ENCODE peak calls at places on chromosomes 13 and 19, in four cellular contexts. U is colonic mucosa, O is IMR-90, Z is A549. D is an unnamed sample.

GRCh38 chr13:77345150-77345780 is 18.4 kb upstream of the MYCBP2 start:
- DNase-seq in Z (no peak), U (no peak), O (no peak), D (no peak)

GRCh38 chr13:106561551-106562170 is 6.3 kb downstream of the ARGLU1 start:
- DNase-seq in U (no peak), Z (no peak), O (peak; percentile 53), D (no peak)

GRCh38 chr13:75312884-75313520 is 169.0 kb downstream of the TBC1D4 start:
- DNase-seq in Z (no peak), O (no peak), U (peak; percentile 18), D (no peak)

GRCh38 chr13:70107125-70107497 is 515 bp upstream of the ATXN8OS start:
- DNase-seq in Z (no peak), U (no peak), O (no peak), D (no peak)

GRCh38 chr13:40565282-40566148 is 100.9 kb downstream of the FOXO1 start:
- DNase-seq in U (no peak), Z (no peak), O (no peak), D (no peak)

GRCh38 chr13:20696073-20696472 is 7.4 kb upstream of the IL17D start:
- DNase-seq in O (no peak), Z (no peak), U (no peak), D (no peak)

GRCh38 chr13:83853771-83854170 is 28.5 kb downstream of the SLITRK1 start:
- DNase-seq in O (no peak), U (no peak), Z (no peak), D (no peak)

GRCh38 chr19:55206664-55207500 is 2.4 kb downstream of the PTPRH start:
- DNase-seq in Z (peak; percentile 100), U (peak; percentile 91), O (peak; percentile 86), D (peak; percentile 40)

GRCh38 chr13:36778083-36778671 is 40.8 kb upstream of the RFXAP start:
- DNase-seq in U (no peak), O (peak; percentile 74), Z (no peak), D (no peak)

GRCh38 chr19:1783874-1784273 is 28.2 kb downstream of the ATP8B3 start:
- DNase-seq in O (no peak), U (no peak), Z (no peak), D (no peak)

GRCh38 chr19:41705393-41706174 is 2.8 kb upstream of the CEACAM5 start:
- DNase-seq in O (no peak), U (peak; percentile 59), Z (peak; percentile 58), D (no peak)

GRCh38 chr19:50423279-50424113 is 4.8 kb downstream of the SPIB start:
- DNase-seq in Z (no peak), O (no peak), U (no peak), D (no peak)

GRCh38 chr13:63690672-63691071 is 2275.0 kb upstream of the PCDH20 start:
- DNase-seq in Z (no peak), U (no peak), O (peak; percentile 26), D (no peak)

GRCh38 chr19:1945899-1946298 is 4.9 kb downstream of the CSNK1G2 start:
- DNase-seq in U (peak; percentile 58), Z (peak; percentile 47), O (no peak), D (no peak)

GRCh38 chr13:92963029-92963428 is 263.6 kb upstream of the GPC6 start:
- DNase-seq in O (peak; percentile 20), U (no peak), Z (no peak), D (no peak)

GRCh38 chr13:46530084-46530935 is 22.7 kb upstream of the LRCH1 start:
- DNase-seq in O (peak; percentile 54), U (no peak), Z (no peak), D (peak; percentile 34)

GRCh38 chr13:42615691-42616090 is 41.7 kb downstream of the TNFSF11 start:
- DNase-seq in U (no peak), Z (no peak), O (peak; percentile 18), D (no peak)

GRCh38 chr13:30865131-30866009 is 40.7 kb upstream of the MEDAG start:
- DNase-seq in Z (peak; percentile 64), O (peak; percentile 96), U (peak; percentile 72), D (peak; percentile 80)

GRCh38 chr13:21326155-21327030 is 132.7 kb downstream of the ZDHHC20 start:
- DNase-seq in Z (no peak), U (peak; percentile 41), O (peak; percentile 46), D (no peak)

GRCh38 chr13:79678100-79678499 is 197.1 kb downstream of the NDFIP2 start:
- DNase-seq in U (no peak), O (peak; percentile 44), Z (no peak), D (no peak)

GRCh38 chr13:79682164-79682563 is 201.2 kb downstream of the NDFIP2 start:
- DNase-seq in O (no peak), U (no peak), Z (no peak), D (no peak)

GRCh38 chr13:79679334-79679733 is 198.4 kb downstream of the NDFIP2 start:
- DNase-seq in Z (peak; percentile 3), O (peak; percentile 70), U (peak; percentile 85), D (no peak)

GRCh38 chr13:79680485-79680884 is 199.5 kb downstream of the NDFIP2 start:
- DNase-seq in U (no peak), Z (no peak), O (no peak), D (no peak)

GRCh38 chr13:79681069-79681468 is 200.1 kb downstream of the NDFIP2 start:
- DNase-seq in Z (no peak), O (no peak), U (no peak), D (peak; percentile 24)
- H3K27ac ChIP-seq in Z (no peak overlapping the region), O (no peak overlapping the region), U (no peak overlapping the region), D (no peak overlapping the region)

GRCh38 chr13:99431927-99432636 is 69.2 kb upstream of the TM9SF2 start:
- DNase-seq in O (no peak), U (no peak), Z (no peak), D (no peak)
- H3K27ac ChIP-seq in O (no peak overlapping the region), U (peak overlapping the region; percentile 30), Z (peak overlapping the region; percentile 83), D (no peak overlapping the region)

GRCh38 chr19:43625918-43626579 is 6.6 kb upstream of the ZNF428 start:
- DNase-seq in O (no peak), Z (peak; percentile 42), U (peak; percentile 35), D (no peak)

GRCh38 chr19:43622956-43623355 is 3.5 kb upstream of the ZNF428 start:
- DNase-seq in O (no peak), U (no peak), Z (no peak), D (no peak)

GRCh38 chr19:43623889-43624670 is 4.7 kb upstream of the ZNF428 start:
- DNase-seq in Z (peak; percentile 40), U (no peak), O (no peak), D (no peak)

GRCh38 chr19:43626838-43627237 is 7.4 kb upstream of the ZNF428 start:
- DNase-seq in Z (no peak), U (no peak), O (no peak), D (no peak)

DNA sequence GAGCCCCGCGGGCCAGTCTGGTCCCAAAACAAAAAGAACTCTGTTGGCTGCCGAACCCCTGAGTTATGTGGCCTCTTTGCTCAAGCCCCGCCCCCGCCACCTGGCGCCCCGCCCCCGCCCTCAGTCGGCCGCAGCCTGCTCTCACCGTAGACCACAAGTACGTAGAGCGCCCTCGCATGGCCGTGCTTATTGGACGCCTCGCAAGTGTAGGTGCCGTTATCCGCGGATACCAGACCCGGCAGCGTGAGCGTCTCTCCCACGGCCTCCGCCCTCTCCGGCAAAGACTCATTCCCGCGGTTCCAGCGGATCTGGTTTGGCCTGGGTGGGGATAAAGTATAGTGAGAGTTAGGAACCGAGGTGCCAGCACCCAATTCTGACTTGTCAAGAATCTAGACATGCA is 5.5 kb upstream of the ZNF428 start:
- DNase-seq in U (peak; percentile 85), O (peak; percentile 8), Z (no peak), D (no peak)
- H3K27ac ChIP-seq in U (no peak overlapping the region), O (no peak overlapping the region), Z (no peak overlapping the region), D (no peak overlapping the region)

GRCh38 chr13:114109646-114110045 is 22.8 kb downstream of the RASA3 start:
- DNase-seq in O (no peak), U (no peak), Z (no peak), D (no peak)

GRCh38 chr13:114108141-114108761 is 24.2 kb downstream of the RASA3 start:
- DNase-seq in U (no peak), O (no peak), Z (no peak), D (no peak)

GRCh38 chr13:114108894-114109293 is 23.5 kb downstream of the RASA3 start:
- DNase-seq in O (no peak), Z (no peak), U (no peak), D (no peak)

GRCh38 chr13:114111577-114111976 is 20.8 kb downstream of the RASA3 start:
- DNase-seq in O (peak; percentile 97), Z (no peak), U (no peak), D (no peak)

GRCh38 chr13:114110091-114110829 is 22.2 kb downstream of the RASA3 start:
- DNase-seq in Z (no peak), O (no peak), U (no peak), D (no peak)
- H3K27ac ChIP-seq in Z (peak overlapping the region; percentile 16), O (peak overlapping the region; percentile 79), U (peak overlapping the region; percentile 40), D (no peak overlapping the region)

GRCh38 chr19:8486661-8487136 is 15.7 kb downstream of the PRAM1 start:
- DNase-seq in U (no peak), O (no peak), Z (no peak), D (no peak)

GRCh38 chr19:8483165-8483564 is 19.3 kb downstream of the PRAM1 start:
- DNase-seq in U (no peak), O (no peak), Z (no peak), D (no peak)

GRCh38 chr19:8485561-8486371 is 16.7 kb downstream of the PRAM1 start:
- DNase-seq in Z (no peak), O (no peak), U (no peak), D (no peak)

GRCh38 chr19:8482696-8483095 is 19.7 kb downstream of the PRAM1 start:
- DNase-seq in U (no peak), O (no peak), Z (no peak), D (no peak)

DNA sequence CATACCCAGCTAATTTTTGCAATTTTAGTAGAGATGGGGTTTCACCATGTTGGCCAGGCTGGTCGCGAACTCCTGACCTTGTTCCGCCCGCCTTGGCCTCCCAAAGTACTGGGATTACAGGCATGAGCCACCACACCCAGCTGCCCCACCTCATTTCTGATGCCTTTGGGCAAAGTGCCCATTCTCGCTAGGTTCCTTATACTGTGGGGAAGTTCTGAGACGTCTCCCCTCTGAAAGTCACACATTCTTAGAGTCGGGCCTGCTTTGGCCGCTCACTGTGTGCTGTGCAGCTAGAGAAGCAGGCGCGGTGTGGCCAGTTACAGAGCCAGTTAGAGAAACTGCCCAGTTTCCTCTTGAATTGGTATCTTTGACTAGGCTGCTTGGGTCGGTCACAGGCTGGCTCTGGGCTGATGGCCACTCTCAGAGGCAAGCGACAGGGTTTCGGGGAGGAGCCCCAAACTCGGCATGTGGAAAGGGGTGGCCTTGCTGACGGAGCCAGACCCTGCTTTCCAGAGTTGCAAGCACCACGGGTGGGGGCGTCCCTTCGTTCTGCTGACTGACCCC is 18.0 kb downstream of the PRAM1 start:
- DNase-seq in Z (no peak), U (peak; percentile 56), O (no peak), D (no peak)
- H3K27ac ChIP-seq in Z (no peak overlapping the region), U (no peak overlapping the region), O (no peak overlapping the region), D (no peak overlapping the region)

GRCh38 chr13:65553328-65553727 is 1676.8 kb downstream of the PCDH9 start:
- DNase-seq in Z (no peak), U (no peak), O (no peak), D (no peak)
- H3K27ac ChIP-seq in Z (no peak overlapping the region), U (no peak overlapping the region), O (no peak overlapping the region), D (no peak overlapping the region)